ENCODE peak calls at places on chromosomes 2 and 18, in six cellular contexts. One of them, this sample, is unnamed.
A peak's percentile ranks its signal among the peaks of the same experiment; 100 is the strongest.

GRCh38 chr2:172249986-172250385 is 147.3 kb upstream of the DLX2 start:
- DNase-seq in astrocyte: peak; percentile 93
- DNase-seq in colonic mucosa: no peak
- DNase-seq in dorsolateral prefrontal cortex: no peak
- DNase-seq in tibial artery: no peak
- DNase-seq in pancreas: no peak
- DNase-seq in this sample: peak; percentile 93

GRCh38 chr2:45651415-45652089 is at the start of gene PRKCE:
- DNase-seq in colonic mucosa: peak; percentile 75
- DNase-seq in pancreas: peak; percentile 72
- DNase-seq in astrocyte: no peak
- DNase-seq in dorsolateral prefrontal cortex: peak; percentile 60
- DNase-seq in tibial artery: peak; percentile 81
- DNase-seq in this sample: peak; percentile 50

GRCh38 chr2:120225549-120226065 is 2.4 kb upstream of the TMEM185B start:
- DNase-seq in astrocyte: no peak
- DNase-seq in tibial artery: peak; percentile 65
- DNase-seq in dorsolateral prefrontal cortex: no peak
- DNase-seq in colonic mucosa: no peak
- DNase-seq in pancreas: no peak
- DNase-seq in this sample: no peak

GRCh38 chr2:12684471-12684936 is 32.2 kb upstream of the TRIB2 start:
- DNase-seq in pancreas: no peak
- DNase-seq in tibial artery: no peak
- DNase-seq in astrocyte: peak; percentile 64
- DNase-seq in colonic mucosa: no peak
- DNase-seq in dorsolateral prefrontal cortex: no peak
- DNase-seq in this sample: peak; percentile 56

GRCh38 chr2:73952499-73953446 is 26.1 kb downstream of the DGUOK start:
- DNase-seq in dorsolateral prefrontal cortex: peak; percentile 19
- DNase-seq in colonic mucosa: no peak
- DNase-seq in pancreas: no peak
- DNase-seq in astrocyte: peak; percentile 58
- DNase-seq in tibial artery: no peak
- DNase-seq in this sample: peak; percentile 73

GRCh38 chr2:85914525-85914881 is 25.7 kb upstream of the ST3GAL5 start:
- DNase-seq in tibial artery: no peak
- DNase-seq in pancreas: no peak
- DNase-seq in dorsolateral prefrontal cortex: no peak
- DNase-seq in colonic mucosa: no peak
- DNase-seq in astrocyte: no peak
- DNase-seq in this sample: no peak

GRCh38 chr2:235270951-235271350 is 222.9 kb upstream of the AGAP1 start:
- DNase-seq in colonic mucosa: no peak
- DNase-seq in tibial artery: no peak
- DNase-seq in astrocyte: peak; percentile 97
- DNase-seq in dorsolateral prefrontal cortex: no peak
- DNase-seq in pancreas: no peak
- DNase-seq in this sample: peak; percentile 77

GRCh38 chr2:205133544-205133943 is 548.8 kb upstream of the NRP2 start:
- DNase-seq in colonic mucosa: no peak
- DNase-seq in tibial artery: no peak
- DNase-seq in astrocyte: no peak
- DNase-seq in pancreas: peak; percentile 15
- DNase-seq in dorsolateral prefrontal cortex: no peak
- DNase-seq in this sample: peak; percentile 4

GRCh38 chr18:75071866-75072671 is 136.9 kb downstream of the PTGR3 start:
- DNase-seq in pancreas: no peak
- DNase-seq in dorsolateral prefrontal cortex: no peak
- DNase-seq in astrocyte: no peak
- DNase-seq in colonic mucosa: no peak
- DNase-seq in tibial artery: no peak
- DNase-seq in this sample: no peak

GRCh38 chr18:75071484-75071785 is 137.5 kb downstream of the PTGR3 start:
- DNase-seq in colonic mucosa: no peak
- DNase-seq in astrocyte: no peak
- DNase-seq in tibial artery: no peak
- DNase-seq in pancreas: no peak
- DNase-seq in dorsolateral prefrontal cortex: no peak
- DNase-seq in this sample: no peak

GRCh38 chr18:75070625-75071483 is 138.1 kb downstream of the PTGR3 start:
- DNase-seq in astrocyte: peak; percentile 84
- DNase-seq in colonic mucosa: peak; percentile 39
- DNase-seq in tibial artery: no peak
- DNase-seq in dorsolateral prefrontal cortex: no peak
- DNase-seq in pancreas: no peak
- DNase-seq in this sample: peak; percentile 91

GRCh38 chr18:75068682-75069435 is 140.1 kb downstream of the PTGR3 start:
- DNase-seq in dorsolateral prefrontal cortex: no peak
- DNase-seq in tibial artery: no peak
- DNase-seq in astrocyte: no peak
- DNase-seq in colonic mucosa: no peak
- DNase-seq in pancreas: no peak
- DNase-seq in this sample: no peak

GRCh38 chr18:75070235-75070624 is 138.7 kb downstream of the PTGR3 start:
- DNase-seq in tibial artery: no peak
- DNase-seq in dorsolateral prefrontal cortex: no peak
- DNase-seq in colonic mucosa: no peak
- DNase-seq in astrocyte: no peak
- DNase-seq in pancreas: no peak
- DNase-seq in this sample: no peak
- H3K4me3 ChIP-seq in tibial artery: no peak overlapping the region
- H3K4me3 ChIP-seq in dorsolateral prefrontal cortex: no peak overlapping the region
- H3K4me3 ChIP-seq in colonic mucosa: no peak overlapping the region
- H3K4me3 ChIP-seq in astrocyte: no peak overlapping the region
- H3K4me3 ChIP-seq in pancreas: no peak overlapping the region
- H3K4me3 ChIP-seq in this sample: no peak overlapping the region

GRCh38 chr2:241603686-241604085 is 33.3 kb downstream of the THAP4 start:
- DNase-seq in colonic mucosa: no peak
- DNase-seq in astrocyte: no peak
- DNase-seq in tibial artery: no peak
- DNase-seq in pancreas: no peak
- DNase-seq in dorsolateral prefrontal cortex: no peak
- DNase-seq in this sample: no peak

GRCh38 chr2:241608881-241609280 is 28.1 kb downstream of the THAP4 start:
- DNase-seq in dorsolateral prefrontal cortex: no peak
- DNase-seq in pancreas: no peak
- DNase-seq in astrocyte: no peak
- DNase-seq in tibial artery: no peak
- DNase-seq in colonic mucosa: no peak
- DNase-seq in this sample: no peak

GRCh38 chr2:241602720-241603119 is 34.2 kb downstream of the THAP4 start:
- DNase-seq in astrocyte: no peak
- DNase-seq in pancreas: no peak
- DNase-seq in colonic mucosa: no peak
- DNase-seq in dorsolateral prefrontal cortex: no peak
- DNase-seq in tibial artery: no peak
- DNase-seq in this sample: no peak

GRCh38 chr2:241607162-241607885 is 29.6 kb downstream of the THAP4 start:
- DNase-seq in dorsolateral prefrontal cortex: no peak
- DNase-seq in pancreas: no peak
- DNase-seq in colonic mucosa: no peak
- DNase-seq in astrocyte: no peak
- DNase-seq in tibial artery: no peak
- DNase-seq in this sample: no peak

GRCh38 chr2:241606186-241606585 is 30.8 kb downstream of the THAP4 start:
- DNase-seq in tibial artery: no peak
- DNase-seq in astrocyte: no peak
- DNase-seq in pancreas: no peak
- DNase-seq in dorsolateral prefrontal cortex: no peak
- DNase-seq in colonic mucosa: no peak
- DNase-seq in this sample: no peak
- TF ChIP-seq CTCF in tibial artery: no peak
- TF ChIP-seq CTCF in astrocyte: no peak
- TF ChIP-seq CTCF in pancreas: no peak
- TF ChIP-seq CTCF in dorsolateral prefrontal cortex: no peak
- TF ChIP-seq CTCF in colonic mucosa: no peak
- TF ChIP-seq CTCF in this sample: no peak

DNA sequence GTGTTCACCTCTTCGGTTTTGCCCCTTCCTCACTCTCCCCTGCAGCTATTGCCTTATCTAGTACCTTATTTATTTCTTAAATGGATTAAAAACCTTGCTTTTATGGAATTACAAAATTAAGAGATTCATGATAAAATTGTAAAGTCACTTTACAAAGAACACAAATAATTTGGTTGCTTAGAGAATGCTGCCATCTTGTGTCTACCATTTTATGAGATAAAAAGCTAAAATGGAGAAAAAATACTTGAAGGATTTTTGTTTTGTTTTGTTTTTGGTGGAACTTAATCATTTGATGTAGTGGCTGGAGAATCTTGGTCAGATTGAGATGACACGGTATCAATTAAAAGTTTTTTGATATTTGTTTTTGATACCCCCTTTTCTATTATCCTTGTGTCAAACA is 69.6 kb downstream of the R3HDM1 start:
- DNase-seq in tibial artery: no peak
- DNase-seq in astrocyte: no peak
- DNase-seq in colonic mucosa: no peak
- DNase-seq in dorsolateral prefrontal cortex: no peak
- DNase-seq in pancreas: no peak
- DNase-seq in this sample: peak; percentile 29
- H3K4me3 ChIP-seq in tibial artery: no peak overlapping the region
- H3K4me3 ChIP-seq in astrocyte: no peak overlapping the region
- H3K4me3 ChIP-seq in colonic mucosa: no peak overlapping the region
- H3K4me3 ChIP-seq in dorsolateral prefrontal cortex: no peak overlapping the region
- H3K4me3 ChIP-seq in pancreas: no peak overlapping the region
- H3K4me3 ChIP-seq in this sample: no peak overlapping the region

GRCh38 chr2:109208071-109208950 is 79.3 kb downstream of the SH3RF3 start:
- DNase-seq in tibial artery: no peak
- DNase-seq in colonic mucosa: no peak
- DNase-seq in pancreas: no peak
- DNase-seq in dorsolateral prefrontal cortex: no peak
- DNase-seq in astrocyte: peak; percentile 38
- DNase-seq in this sample: peak; percentile 88
- TF ChIP-seq CTCF in tibial artery: no peak
- TF ChIP-seq CTCF in colonic mucosa: no peak
- TF ChIP-seq CTCF in pancreas: no peak
- TF ChIP-seq CTCF in dorsolateral prefrontal cortex: no peak
- TF ChIP-seq CTCF in astrocyte: no peak
- TF ChIP-seq CTCF in this sample: peak; percentile 8

DNA sequence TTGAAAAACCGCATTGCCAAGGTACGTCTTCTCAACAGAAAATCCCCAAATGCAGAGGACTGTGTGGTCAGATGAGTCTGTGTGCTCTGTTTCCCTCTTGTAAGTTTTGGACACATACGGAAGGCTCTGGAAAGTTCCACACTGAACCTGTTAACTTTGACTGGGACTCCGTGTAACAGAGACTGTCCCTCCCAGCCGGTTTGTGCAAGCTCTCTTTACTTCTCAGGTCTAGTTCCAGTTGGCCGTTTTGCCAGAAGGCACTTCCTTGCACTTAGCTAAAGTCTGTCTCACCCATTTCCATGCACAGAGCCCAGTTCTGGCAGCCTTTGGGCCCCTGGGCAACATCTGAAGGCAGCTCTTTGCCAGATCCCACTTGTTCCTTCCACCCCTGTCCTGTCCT is 22.0 kb downstream of the EFHD1 start:
- DNase-seq in dorsolateral prefrontal cortex: no peak
- DNase-seq in pancreas: no peak
- DNase-seq in tibial artery: peak; percentile 88
- DNase-seq in colonic mucosa: no peak
- DNase-seq in astrocyte: no peak
- DNase-seq in this sample: no peak
- H3K4me3 ChIP-seq in dorsolateral prefrontal cortex: no peak overlapping the region
- H3K4me3 ChIP-seq in pancreas: no peak overlapping the region
- H3K4me3 ChIP-seq in tibial artery: no peak overlapping the region
- H3K4me3 ChIP-seq in colonic mucosa: no peak overlapping the region
- H3K4me3 ChIP-seq in astrocyte: no peak overlapping the region
- H3K4me3 ChIP-seq in this sample: no peak overlapping the region

GRCh38 chr2:5203356-5203755 is 488.8 kb upstream of the SOX11 start:
- DNase-seq in colonic mucosa: no peak
- DNase-seq in pancreas: no peak
- DNase-seq in tibial artery: no peak
- DNase-seq in astrocyte: no peak
- DNase-seq in dorsolateral prefrontal cortex: no peak
- DNase-seq in this sample: no peak
- TF ChIP-seq CTCF in colonic mucosa: no peak
- TF ChIP-seq CTCF in pancreas: no peak
- TF ChIP-seq CTCF in tibial artery: no peak
- TF ChIP-seq CTCF in astrocyte: no peak
- TF ChIP-seq CTCF in dorsolateral prefrontal cortex: no peak
- TF ChIP-seq CTCF in this sample: no peak

DNA sequence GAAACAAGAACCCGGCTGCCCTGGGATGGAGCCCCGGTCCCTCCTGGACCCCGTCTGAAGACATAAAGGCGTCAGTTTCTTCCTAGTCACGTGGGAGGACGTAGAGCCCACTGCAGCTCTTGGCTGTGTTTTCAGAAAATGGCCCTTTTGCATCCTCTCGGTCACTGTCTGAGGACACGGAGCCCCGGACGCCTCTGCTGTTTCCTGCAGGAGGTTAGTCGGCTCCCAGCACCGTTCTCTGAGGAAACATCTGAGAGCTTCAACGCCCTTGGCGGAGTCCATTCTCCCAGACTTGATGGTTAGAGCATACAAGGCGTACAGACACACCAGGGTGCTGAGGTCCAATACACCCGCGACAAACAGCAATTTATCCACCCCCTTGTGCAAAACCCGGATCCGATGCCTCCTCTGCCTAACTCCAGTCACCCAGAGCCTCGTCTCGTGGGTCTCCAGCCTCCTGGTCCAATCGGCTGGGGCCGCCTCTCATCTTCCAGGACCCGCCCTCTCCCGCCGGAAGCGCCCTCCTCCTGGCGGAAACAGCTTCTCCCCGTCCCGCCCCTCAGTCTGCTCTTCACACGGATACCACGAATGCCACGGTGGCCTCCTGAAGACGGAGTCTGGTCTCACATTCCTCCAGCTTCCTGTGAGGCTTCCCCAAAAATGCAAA is 119.4 kb downstream of the TMEM18 start:
- DNase-seq in colonic mucosa: no peak
- DNase-seq in astrocyte: no peak
- DNase-seq in tibial artery: no peak
- DNase-seq in dorsolateral prefrontal cortex: no peak
- DNase-seq in pancreas: no peak
- DNase-seq in this sample: no peak
- H3K4me3 ChIP-seq in colonic mucosa: no peak overlapping the region
- H3K4me3 ChIP-seq in astrocyte: no peak overlapping the region
- H3K4me3 ChIP-seq in tibial artery: peak overlapping the region; percentile 12
- H3K4me3 ChIP-seq in dorsolateral prefrontal cortex: no peak overlapping the region
- H3K4me3 ChIP-seq in pancreas: no peak overlapping the region
- H3K4me3 ChIP-seq in this sample: no peak overlapping the region